ENCODE peak calls at places on chromosomes 16 and 17, in five cellular contexts. P, R, V, B and S are unnamed samples.
A peak's percentile ranks its signal among the peaks of the same experiment; 100 is the strongest.

GRCh38 chr17:16495561-16495960 is 3.6 kb upstream of the LRRC75A start:
- DNase-seq in P (no peak), V (no peak), B (no peak), R (no peak), S (no peak)

GRCh38 chr16:10729649-10730048 is 14.0 kb upstream of the NUBP1 start:
- DNase-seq in B (no peak), V (no peak), R (no peak), P (peak; percentile 74), S (no peak)

GRCh38 chr16:48117217-48118105 is 38.3 kb downstream of the ABCC12 start:
- DNase-seq in V (peak; percentile 78), R (no peak), B (peak; percentile 93), P (no peak), S (peak; percentile 73)

GRCh38 chr17:11618861-11619566 is 20.7 kb downstream of the DNAH9 start:
- DNase-seq in R (no peak), B (no peak), V (peak; percentile 3), P (peak; percentile 55), S (no peak)

GRCh38 chr16:78659216-78659615 is 559.8 kb downstream of the WWOX start:
- DNase-seq in P (no peak), B (no peak), V (no peak), R (no peak), S (no peak)

GRCh38 chr17:40072481-40073346 is 9.9 kb downstream of the THRA start:
- DNase-seq in B (no peak), R (no peak), P (no peak), V (no peak), S (no peak)

GRCh38 chr17:78573955-78574354 is 3.2 kb downstream of the DNAH17 start:
- DNase-seq in B (no peak), P (no peak), R (no peak), V (peak; percentile 42), S (no peak)

GRCh38 chr16:78461496-78461938 is 362.1 kb downstream of the WWOX start:
- DNase-seq in P (no peak), B (no peak), R (no peak), V (no peak), S (no peak)

GRCh38 chr17:73634629-73635028 is 9.6 kb downstream of the SDK2 start:
- DNase-seq in B (no peak), V (no peak), P (no peak), R (no peak), S (no peak)

GRCh38 chr16:55021595-55022475 is 91.2 kb downstream of the IRX5 start:
- DNase-seq in B (no peak), P (no peak), R (no peak), V (peak; percentile 5), S (peak; percentile 5)

GRCh38 chr16:59690216-59690615 is 956.1 kb upstream of the GOT2 start:
- DNase-seq in R (no peak), P (no peak), B (peak; percentile 63), V (no peak), S (no peak)

GRCh38 chr16:88599092-88599733 is 29.0 kb downstream of the ZC3H18 start:
- DNase-seq in V (no peak), R (no peak), P (peak; percentile 75), B (no peak), S (no peak)

GRCh38 chr16:84356591-84357116 is 11.7 kb upstream of the ATP2C2 start:
- DNase-seq in R (no peak), P (no peak), B (no peak), V (no peak), S (no peak)

GRCh38 chr16:14510939-14511797 is 118.9 kb downstream of the PARN start:
- DNase-seq in B (no peak), P (no peak), V (no peak), R (peak; percentile 71), S (no peak)

GRCh38 chr16:2492292-2492691 is 17.4 kb downstream of the TBC1D24 start:
- DNase-seq in R (no peak), P (no peak), V (no peak), B (no peak), S (no peak)

GRCh38 chr17:45574376-45574775 is 83.9 kb upstream of the PLEKHM1 start:
- DNase-seq in R (peak; percentile 76), B (no peak), P (no peak), V (no peak), S (no peak)

GRCh38 chr17:49112936-49113335 is 19.6 kb upstream of the B4GALNT2 start:
- DNase-seq in B (no peak), P (no peak), V (no peak), R (no peak), S (no peak)

GRCh38 chr17:36931697-36932382 is 5.4 kb upstream of the LHX1 start:
- DNase-seq in V (no peak), B (no peak), R (no peak), P (no peak), S (no peak)

GRCh38 chr16:74716355-74716754 is 15.7 kb upstream of the MLKL start:
- DNase-seq in R (no peak), P (no peak), V (no peak), B (no peak), S (no peak)

GRCh38 chr17:58667934-58668597 is 23.8 kb downstream of the TEX14 start:
- DNase-seq in B (no peak), V (no peak), R (no peak), P (no peak), S (no peak)

GRCh38 chr17:17770371-17771059 is 66.3 kb downstream of the SREBF1 start:
- DNase-seq in B (no peak), P (no peak), V (no peak), R (no peak), S (no peak)

GRCh38 chr17:7109461-7110322 is 4.9 kb downstream of the ASGR2 start:
- DNase-seq in V (no peak), B (no peak), P (no peak), R (no peak), S (no peak)

GRCh38 chr17:4822835-4823234 is 10.3 kb upstream of the MINK1 start:
- DNase-seq in P (no peak), B (no peak), R (no peak), V (no peak), S (no peak)

GRCh38 chr16:29913514-29913913 is 12.5 kb downstream of the KCTD13 start:
- DNase-seq in R (no peak), V (no peak), B (no peak), P (no peak), S (no peak)

GRCh38 chr17:78896091-78896833 is 6.7 kb downstream of the CEP295NL start:
- DNase-seq in V (no peak), B (no peak), R (no peak), P (no peak), S (no peak)

GRCh38 chr17:68640601-68641000 is 39.4 kb upstream of the FAM20A start:
- DNase-seq in V (no peak), B (no peak), R (no peak), P (no peak), S (no peak)

GRCh38 chr16:995087-995486 is 13.5 kb downstream of the SOX8 start:
- DNase-seq in B (no peak), R (no peak), V (no peak), P (no peak), S (peak; percentile 27)

DNA sequence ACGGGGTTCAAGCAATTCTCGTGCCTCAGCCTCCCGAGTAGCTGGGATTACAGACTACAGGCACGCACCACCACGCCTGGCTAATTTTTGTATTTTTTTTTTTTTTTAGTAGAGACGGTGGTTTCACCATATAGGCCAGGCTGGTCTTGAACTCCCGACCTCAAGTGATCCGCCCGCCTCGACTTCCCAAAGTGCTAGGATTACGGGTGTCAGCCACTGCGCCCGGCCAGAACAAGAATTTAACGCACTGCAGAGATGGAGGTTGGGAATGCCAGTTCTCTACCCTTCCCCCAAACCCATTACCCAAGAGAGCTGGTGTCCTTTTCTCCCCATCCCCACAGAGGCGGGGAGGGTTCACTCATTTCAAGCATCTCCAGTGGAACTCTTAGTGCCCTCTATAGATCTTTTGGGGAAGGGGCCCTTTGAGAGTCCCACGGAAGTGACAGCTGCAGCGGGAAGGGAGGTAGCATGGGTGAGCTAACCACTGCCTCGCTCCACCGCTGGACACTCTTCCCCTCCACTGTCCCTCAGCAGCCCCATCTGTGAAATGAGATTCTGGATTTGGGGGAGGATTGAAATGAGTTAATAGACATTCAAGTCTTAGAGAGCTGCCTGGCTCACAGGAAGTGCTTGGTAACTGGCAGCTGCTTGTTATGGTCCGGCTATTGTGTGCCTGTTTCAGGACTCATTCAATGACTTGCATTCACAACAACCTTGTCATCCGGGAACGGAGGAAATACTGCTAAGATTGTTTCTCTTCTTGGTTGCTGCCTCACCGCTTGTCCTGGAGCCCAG is 3.5 kb upstream of the UBALD2 start:
- DNase-seq in P (no peak), V (peak; percentile 92), B (no peak), R (no peak), S (peak; percentile 56)
- TF ChIP-seq CTCF in P (no peak), V (no peak), B (no peak), R (no peak), S (no peak)

DNA sequence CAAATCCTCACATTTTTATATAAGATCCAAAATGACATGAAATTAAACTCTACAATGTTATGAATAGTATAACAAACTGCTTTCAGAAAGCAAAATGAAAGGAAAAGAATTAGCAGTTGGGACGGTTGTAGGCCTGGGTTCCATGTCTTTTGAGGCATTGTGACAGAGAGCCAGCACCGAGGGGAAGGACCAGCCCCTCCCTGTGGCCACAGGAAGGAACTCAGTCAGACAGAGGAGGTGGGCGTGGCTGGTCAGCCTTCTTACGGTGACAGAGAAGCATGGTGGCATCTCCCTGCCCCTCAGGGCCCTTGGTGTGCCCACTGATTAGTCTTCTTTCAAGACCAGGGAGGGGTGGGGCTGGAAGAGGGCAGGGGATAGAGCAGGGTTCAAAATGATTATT is 5.7 kb downstream of the ZNF319 start:
- DNase-seq in P (peak; percentile 47), B (peak; percentile 73), R (no peak), V (peak; percentile 66), S (peak; percentile 70)
- TF ChIP-seq CTCF in P (no peak), B (peak; percentile 23), R (peak; percentile 45), V (peak; percentile 45), S (no peak)

DNA sequence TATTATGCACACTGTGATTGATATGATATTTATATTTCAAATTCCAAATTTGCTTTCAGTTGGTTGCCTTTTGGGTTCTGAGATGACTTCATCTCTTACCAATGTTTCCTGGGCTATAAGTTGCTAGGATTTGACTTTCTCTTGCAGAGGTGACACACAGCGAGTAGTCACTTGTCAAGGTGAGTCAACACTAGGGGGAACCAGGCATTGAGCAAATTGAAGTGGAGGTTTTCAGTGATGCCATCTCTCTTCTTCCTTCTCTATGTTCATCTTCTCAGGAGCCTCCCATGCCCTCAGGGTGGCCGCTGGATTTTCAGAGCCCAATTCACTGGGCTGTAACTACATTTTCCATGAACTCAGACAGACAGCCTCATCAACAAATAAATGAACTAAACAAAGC is 6.0 kb upstream of the CPD start:
- DNase-seq in P (no peak), B (no peak), R (no peak), V (no peak), S (peak; percentile 54)
- TF ChIP-seq CTCF in P (no peak), B (no peak), R (no peak), V (no peak), S (peak; percentile 31)

DNA sequence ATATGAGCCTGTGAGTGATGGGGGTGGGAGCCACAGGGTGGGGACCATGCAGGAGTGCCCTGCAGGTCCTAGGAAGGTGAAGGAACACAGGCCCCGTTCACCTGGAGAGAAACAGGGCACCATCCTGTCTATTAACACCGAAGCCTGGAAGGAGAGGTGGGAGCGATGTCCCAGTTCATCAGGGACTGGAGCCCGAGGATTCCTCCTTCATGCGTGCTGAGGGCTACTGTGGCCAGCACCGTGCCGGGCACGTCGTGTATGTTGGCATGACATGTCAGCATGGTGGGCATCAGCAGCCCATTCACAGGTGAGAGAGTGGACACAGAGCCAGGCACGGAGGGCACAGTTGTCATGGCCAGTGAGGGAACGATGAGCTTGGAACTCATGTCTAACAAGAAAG is 1.4 kb downstream of the WFIKKN2 start:
- DNase-seq in P (no peak), B (no peak), R (no peak), V (no peak), S (no peak)
- TF ChIP-seq CTCF in P (no peak), B (no peak), R (no peak), V (no peak), S (no peak)